ENCODE peak calls at places on chromosomes 6 and 20, in eight cellular contexts. F is T-helper 1 cell; G is neural crest cell; M is naive B cell; T is activated CD4-positive, alpha-beta T cell treated with anti-CD3 and anti-CD28 coated beads, Interleukin-2, amount 50 U/mL, for 1 hour; B is psoas muscle; S is endothelial cell; D is A549. W is an unnamed sample.

GRCh38 chr20:1893721-1894470 is 1.3 kb upstream of the SIRPA start:
- DNase-seq in F (no peak), G (no peak), M (no peak), T (no peak), B (no peak), S (no peak), D (no peak), W (no peak)

GRCh38 chr6:109434456-109434855 is 6.0 kb downstream of the PPIL6 start:
- DNase-seq in F (no peak), G (no peak), M (no peak), T (no peak), B (no peak), S (no peak), D (no peak), W (peak)

GRCh38 chr20:11847827-11848226 is 69.9 kb upstream of the BTBD3 start:
- DNase-seq in F (no peak), G (no peak), M (no peak), T (no peak), B (no peak), S (no peak), D (no peak), W (no peak)

GRCh38 chr6:75855047-75855446 is 106.0 kb downstream of the MYO6 start:
- DNase-seq in F (no peak), G (peak), M (no peak), T (no peak), B (no peak), S (peak), D (peak), W (peak)

GRCh38 chr6:14883921-14884320 is 361.9 kb upstream of the JARID2 start:
- DNase-seq in F (no peak), G (no peak), M (no peak), T (no peak), B (no peak), S (no peak), D (no peak), W (no peak)

GRCh38 chr6:81486234-81486633 is 266.2 kb downstream of the TENT5A start:
- DNase-seq in F (no peak), G (no peak), M (no peak), T (no peak), B (no peak), S (no peak), D (no peak), W (no peak)

GRCh38 chr20:19254956-19255355 is 42.5 kb downstream of the SLC24A3 start:
- DNase-seq in F (no peak), G (no peak), M (no peak), T (no peak), B (no peak), S (no peak), D (no peak), W (no peak)

GRCh38 chr20:10666221-10667076 is 7.3 kb downstream of the JAG1 start:
- DNase-seq in F (no peak), G (no peak), M (no peak), T (no peak), B (no peak), S (no peak), D (no peak), W (no peak)

GRCh38 chr6:54084234-54084633 is 27.0 kb upstream of the MLIP start:
- DNase-seq in F (no peak), G (no peak), M (no peak), T (no peak), B (no peak), S (no peak), D (no peak), W (peak)

GRCh38 chr6:151022492-151022891 is 157.0 kb downstream of the MTHFD1L start:
- DNase-seq in F (no peak), G (peak), M (no peak), T (no peak), B (no peak), S (no peak), D (no peak), W (no peak)

GRCh38 chr6:16901777-16902176 is 140.5 kb upstream of the ATXN1 start:
- DNase-seq in F (no peak), G (no peak), M (no peak), T (no peak), B (no peak), S (no peak), D (no peak), W (peak)

GRCh38 chr20:25032478-25033183 is 25.3 kb downstream of the ACSS1 start:
- DNase-seq in F (no peak), G (peak), M (no peak), T (no peak), B (no peak), S (no peak), D (no peak), W (peak)

GRCh38 chr20:12237772-12238171 is 320.1 kb downstream of the BTBD3 start:
- DNase-seq in F (no peak), G (no peak), M (no peak), T (no peak), B (no peak), S (no peak), D (no peak), W (no peak)

GRCh38 chr20:4645109-4645508 is 76.6 kb upstream of the PRND start:
- DNase-seq in F (no peak), G (no peak), M (no peak), T (no peak), B (no peak), S (no peak), D (no peak), W (no peak)

GRCh38 chr6:91042656-91043055 is 455.8 kb upstream of the MAP3K7 start:
- DNase-seq in F (no peak), G (no peak), M (no peak), T (no peak), B (no peak), S (no peak), D (no peak), W (no peak)

GRCh38 chr20:50628326-50628725 is 63.0 kb downstream of the RIPOR3 start:
- DNase-seq in F (no peak), G (no peak), M (no peak), T (no peak), B (no peak), S (no peak), D (no peak), W (no peak)

GRCh38 chr20:59723607-59724456 is 119.5 kb downstream of the PHACTR3 start:
- DNase-seq in F (no peak), G (no peak), M (no peak), T (no peak), B (no peak), S (no peak), D (no peak), W (no peak)

GRCh38 chr20:63029358-63030121 is 22.8 kb upstream of the BHLHE23 start:
- DNase-seq in F (no peak), G (no peak), M (no peak), T (no peak), B (peak), S (no peak), D (no peak), W (no peak)

GRCh38 chr20:36173451-36173933 is 19.0 kb downstream of the EPB41L1 start:
- DNase-seq in F (no peak), G (peak), M (no peak), T (no peak), B (no peak), S (peak), D (no peak), W (peak)

GRCh38 chr6:17505062-17505476 is 95.0 kb upstream of the FAM8A1 start:
- DNase-seq in F (no peak), G (no peak), M (no peak), T (no peak), B (no peak), S (no peak), D (peak), W (no peak)

GRCh38 chr20:33812673-33813462 is 1.7 kb downstream of the CHMP4B start:
- DNase-seq in F (no peak), G (peak), M (no peak), T (no peak), B (no peak), S (no peak), D (peak), W (peak)

GRCh38 chr6:3284436-3284876 is 25.7 kb downstream of the PSMG4 start:
- DNase-seq in F (no peak), G (no peak), M (no peak), T (no peak), B (no peak), S (no peak), D (no peak), W (no peak)

GRCh38 chr20:33023439-33024262 is 7.8 kb upstream of the BPIFB6 start:
- DNase-seq in F (no peak), G (no peak), M (no peak), T (no peak), B (peak), S (no peak), D (no peak), W (no peak)

GRCh38 chr6:156992396-156992795 is 215.2 kb downstream of the ARID1B start:
- DNase-seq in F (no peak), G (no peak), M (no peak), T (no peak), B (no peak), S (no peak), D (no peak), W (no peak)

GRCh38 chr20:58432190-58432954 is 43.3 kb downstream of the VAPB start:
- DNase-seq in F (no peak), G (no peak), M (no peak), T (no peak), B (no peak), S (no peak), D (no peak), W (no peak)

GRCh38 chr20:54254596-54254995 is 46.7 kb downstream of the PFDN4 start:
- DNase-seq in F (no peak), G (no peak), M (no peak), T (no peak), B (no peak), S (no peak), D (no peak), W (no peak)

GRCh38 chr20:40676870-40677269 is 12.2 kb downstream of the MAFB start:
- DNase-seq in F (no peak), G (no peak), M (no peak), T (no peak), B (no peak), S (no peak), D (no peak), W (no peak)

GRCh38 chr20:38893056-38893455 is 33.2 kb upstream of the FAM83D start:
- DNase-seq in F (no peak), G (no peak), M (no peak), T (no peak), B (no peak), S (no peak), D (no peak), W (no peak)

GRCh38 chr6:89433637-89434499 is 916 bp downstream of the ANKRD6 start:
- DNase-seq in F (peak), G (no peak), M (peak), T (peak), B (peak), S (peak), D (no peak), W (peak)

GRCh38 chr20:63246490-63247284 is 7.6 kb downstream of the NKAIN4 start:
- DNase-seq in F (no peak), G (no peak), M (no peak), T (no peak), B (no peak), S (peak), D (no peak), W (no peak)

GRCh38 chr20:15362849-15363248 is 1025.4 kb upstream of the FLRT3 start:
- DNase-seq in F (no peak), G (no peak), M (no peak), T (no peak), B (no peak), S (no peak), D (no peak), W (no peak)

GRCh38 chr20:63625771-63626423 is 1.0 kb downstream of the GMEB2 start:
- DNase-seq in F (no peak), G (no peak), M (peak), T (peak), B (no peak), S (peak), D (no peak), W (no peak)

GRCh38 chr20:61118429-61119224 is 133.4 kb upstream of the CDH4 start:
- DNase-seq in F (no peak), G (no peak), M (no peak), T (no peak), B (no peak), S (no peak), D (peak), W (no peak)

GRCh38 chr6:34585512-34586045 is 29.4 kb upstream of the SPDEF start:
- DNase-seq in F (no peak), G (no peak), M (no peak), T (no peak), B (no peak), S (no peak), D (no peak), W (no peak)

GRCh38 chr20:37358366-37359150 is 12.6 kb downstream of the SRC start:
- DNase-seq in F (no peak), G (no peak), M (no peak), T (no peak), B (peak), S (no peak), D (no peak), W (no peak)

W was measured in HAP-1.